ENCODE peak calls at places on chromosomes 7 and 10, in ten cellular contexts. One of them, this sample, is unnamed.

GRCh38 chr7:11701829-11702560 is 130.0 kb downstream of the THSD7A start:
- DNase-seq in activated CD4-positive, alpha-beta T cell treated with anti-CD3 and anti-CD28 coated beads for 48 hours: no peak
- DNase-seq in NAMALWA: no peak
- DNase-seq in T-helper 1 cell: no peak
- DNase-seq in foreskin fibroblast: no peak
- DNase-seq in LoVo: no peak
- DNase-seq in iPS-NIHi11: peak
- DNase-seq in D721Med: no peak
- DNase-seq in kidney: no peak
- DNase-seq in activated CD4-positive, CD25-positive, alpha-beta regulatory T cell: no peak
- DNase-seq in this sample: no peak

GRCh38 chr7:130758429-130759056 is 24.5 kb upstream of the KLF14 start:
- DNase-seq in activated CD4-positive, alpha-beta T cell treated with anti-CD3 and anti-CD28 coated beads for 48 hours: no peak
- DNase-seq in NAMALWA: peak
- DNase-seq in T-helper 1 cell: peak
- DNase-seq in foreskin fibroblast: peak
- DNase-seq in LoVo: peak
- DNase-seq in iPS-NIHi11: peak
- DNase-seq in D721Med: no peak
- DNase-seq in kidney: no peak
- DNase-seq in activated CD4-positive, CD25-positive, alpha-beta regulatory T cell: no peak
- DNase-seq in this sample: peak

GRCh38 chr10:27744478-27745379 is 890 bp downstream of the MKX start:
- DNase-seq in activated CD4-positive, alpha-beta T cell treated with anti-CD3 and anti-CD28 coated beads for 48 hours: peak
- DNase-seq in NAMALWA: no peak
- DNase-seq in T-helper 1 cell: peak
- DNase-seq in foreskin fibroblast: no peak
- DNase-seq in LoVo: peak
- DNase-seq in iPS-NIHi11: peak
- DNase-seq in D721Med: no peak
- DNase-seq in kidney: peak
- DNase-seq in activated CD4-positive, CD25-positive, alpha-beta regulatory T cell: no peak
- DNase-seq in this sample: peak

GRCh38 chr7:30932562-30932961 is 20.9 kb downstream of the AQP1 start:
- DNase-seq in activated CD4-positive, alpha-beta T cell treated with anti-CD3 and anti-CD28 coated beads for 48 hours: no peak
- DNase-seq in NAMALWA: no peak
- DNase-seq in T-helper 1 cell: no peak
- DNase-seq in foreskin fibroblast: no peak
- DNase-seq in LoVo: no peak
- DNase-seq in iPS-NIHi11: peak
- DNase-seq in D721Med: no peak
- DNase-seq in kidney: peak
- DNase-seq in activated CD4-positive, CD25-positive, alpha-beta regulatory T cell: no peak
- DNase-seq in this sample: no peak

GRCh38 chr7:20330797-20331230 is at the start of gene ITGB8:
- DNase-seq in activated CD4-positive, alpha-beta T cell treated with anti-CD3 and anti-CD28 coated beads for 48 hours: no peak
- DNase-seq in NAMALWA: no peak
- DNase-seq in T-helper 1 cell: peak
- DNase-seq in foreskin fibroblast: no peak
- DNase-seq in LoVo: peak
- DNase-seq in iPS-NIHi11: peak
- DNase-seq in D721Med: no peak
- DNase-seq in kidney: no peak
- DNase-seq in activated CD4-positive, CD25-positive, alpha-beta regulatory T cell: no peak
- DNase-seq in this sample: no peak

GRCh38 chr7:116988363-116988989 is 35.2 kb downstream of the ST7 start:
- DNase-seq in activated CD4-positive, alpha-beta T cell treated with anti-CD3 and anti-CD28 coated beads for 48 hours: no peak
- DNase-seq in NAMALWA: peak
- DNase-seq in T-helper 1 cell: no peak
- DNase-seq in foreskin fibroblast: no peak
- DNase-seq in LoVo: no peak
- DNase-seq in iPS-NIHi11: no peak
- DNase-seq in D721Med: no peak
- DNase-seq in kidney: no peak
- DNase-seq in activated CD4-positive, CD25-positive, alpha-beta regulatory T cell: no peak
- DNase-seq in this sample: no peak

GRCh38 chr10:58438340-58438739 is 53.1 kb downstream of the TFAM start:
- DNase-seq in activated CD4-positive, alpha-beta T cell treated with anti-CD3 and anti-CD28 coated beads for 48 hours: no peak
- DNase-seq in NAMALWA: no peak
- DNase-seq in T-helper 1 cell: no peak
- DNase-seq in foreskin fibroblast: peak
- DNase-seq in LoVo: no peak
- DNase-seq in iPS-NIHi11: no peak
- DNase-seq in D721Med: no peak
- DNase-seq in kidney: no peak
- DNase-seq in activated CD4-positive, CD25-positive, alpha-beta regulatory T cell: no peak
- DNase-seq in this sample: peak

GRCh38 chr7:19663816-19664531 is 44.9 kb downstream of the POLR1F start:
- DNase-seq in activated CD4-positive, alpha-beta T cell treated with anti-CD3 and anti-CD28 coated beads for 48 hours: no peak
- DNase-seq in NAMALWA: peak
- DNase-seq in T-helper 1 cell: no peak
- DNase-seq in foreskin fibroblast: no peak
- DNase-seq in LoVo: no peak
- DNase-seq in iPS-NIHi11: no peak
- DNase-seq in D721Med: no peak
- DNase-seq in kidney: no peak
- DNase-seq in activated CD4-positive, CD25-positive, alpha-beta regulatory T cell: no peak
- DNase-seq in this sample: peak

GRCh38 chr7:22150221-22150620 is 204.5 kb upstream of the CDCA7L start:
- DNase-seq in activated CD4-positive, alpha-beta T cell treated with anti-CD3 and anti-CD28 coated beads for 48 hours: no peak
- DNase-seq in NAMALWA: no peak
- DNase-seq in T-helper 1 cell: no peak
- DNase-seq in foreskin fibroblast: no peak
- DNase-seq in LoVo: no peak
- DNase-seq in iPS-NIHi11: no peak
- DNase-seq in D721Med: no peak
- DNase-seq in kidney: no peak
- DNase-seq in activated CD4-positive, CD25-positive, alpha-beta regulatory T cell: no peak
- DNase-seq in this sample: peak

GRCh38 chr7:1394371-1394770 is 64.9 kb downstream of the MICALL2 start:
- DNase-seq in activated CD4-positive, alpha-beta T cell treated with anti-CD3 and anti-CD28 coated beads for 48 hours: no peak
- DNase-seq in NAMALWA: no peak
- DNase-seq in T-helper 1 cell: no peak
- DNase-seq in foreskin fibroblast: no peak
- DNase-seq in LoVo: no peak
- DNase-seq in iPS-NIHi11: no peak
- DNase-seq in D721Med: no peak
- DNase-seq in kidney: no peak
- DNase-seq in activated CD4-positive, CD25-positive, alpha-beta regulatory T cell: no peak
- DNase-seq in this sample: no peak

GRCh38 chr10:28806951-28807759 is 129.8 kb downstream of the BAMBI start:
- DNase-seq in activated CD4-positive, alpha-beta T cell treated with anti-CD3 and anti-CD28 coated beads for 48 hours: no peak
- DNase-seq in NAMALWA: no peak
- DNase-seq in T-helper 1 cell: no peak
- DNase-seq in foreskin fibroblast: no peak
- DNase-seq in LoVo: no peak
- DNase-seq in iPS-NIHi11: no peak
- DNase-seq in D721Med: no peak
- DNase-seq in kidney: no peak
- DNase-seq in activated CD4-positive, CD25-positive, alpha-beta regulatory T cell: no peak
- DNase-seq in this sample: no peak

GRCh38 chr7:15922002-15922401 is 235.5 kb upstream of the MEOX2 start:
- DNase-seq in activated CD4-positive, alpha-beta T cell treated with anti-CD3 and anti-CD28 coated beads for 48 hours: no peak
- DNase-seq in NAMALWA: no peak
- DNase-seq in T-helper 1 cell: no peak
- DNase-seq in foreskin fibroblast: no peak
- DNase-seq in LoVo: no peak
- DNase-seq in iPS-NIHi11: no peak
- DNase-seq in D721Med: no peak
- DNase-seq in kidney: no peak
- DNase-seq in activated CD4-positive, CD25-positive, alpha-beta regulatory T cell: no peak
- DNase-seq in this sample: no peak

GRCh38 chr10:90372442-90372841 is 485.4 kb downstream of the HTR7 start:
- DNase-seq in activated CD4-positive, alpha-beta T cell treated with anti-CD3 and anti-CD28 coated beads for 48 hours: no peak
- DNase-seq in NAMALWA: no peak
- DNase-seq in T-helper 1 cell: no peak
- DNase-seq in foreskin fibroblast: no peak
- DNase-seq in LoVo: no peak
- DNase-seq in iPS-NIHi11: no peak
- DNase-seq in D721Med: no peak
- DNase-seq in kidney: no peak
- DNase-seq in activated CD4-positive, CD25-positive, alpha-beta regulatory T cell: no peak
- DNase-seq in this sample: peak

GRCh38 chr10:63720072-63720537 is 198.9 kb downstream of the REEP3 start:
- DNase-seq in activated CD4-positive, alpha-beta T cell treated with anti-CD3 and anti-CD28 coated beads for 48 hours: peak
- DNase-seq in NAMALWA: peak
- DNase-seq in T-helper 1 cell: peak
- DNase-seq in foreskin fibroblast: no peak
- DNase-seq in LoVo: peak
- DNase-seq in iPS-NIHi11: peak
- DNase-seq in D721Med: no peak
- DNase-seq in kidney: no peak
- DNase-seq in activated CD4-positive, CD25-positive, alpha-beta regulatory T cell: no peak
- DNase-seq in this sample: peak

GRCh38 chr7:77455334-77455733 is 39.2 kb upstream of the GSAP start:
- DNase-seq in activated CD4-positive, alpha-beta T cell treated with anti-CD3 and anti-CD28 coated beads for 48 hours: no peak
- DNase-seq in NAMALWA: no peak
- DNase-seq in T-helper 1 cell: no peak
- DNase-seq in foreskin fibroblast: peak
- DNase-seq in LoVo: no peak
- DNase-seq in iPS-NIHi11: no peak
- DNase-seq in D721Med: no peak
- DNase-seq in kidney: no peak
- DNase-seq in activated CD4-positive, CD25-positive, alpha-beta regulatory T cell: no peak
- DNase-seq in this sample: peak

GRCh38 chr7:98521089-98521692 is 95.9 kb upstream of the NPTX2 start:
- DNase-seq in activated CD4-positive, alpha-beta T cell treated with anti-CD3 and anti-CD28 coated beads for 48 hours: no peak
- DNase-seq in NAMALWA: no peak
- DNase-seq in T-helper 1 cell: no peak
- DNase-seq in foreskin fibroblast: no peak
- DNase-seq in LoVo: no peak
- DNase-seq in iPS-NIHi11: no peak
- DNase-seq in D721Med: no peak
- DNase-seq in kidney: no peak
- DNase-seq in activated CD4-positive, CD25-positive, alpha-beta regulatory T cell: no peak
- DNase-seq in this sample: no peak

GRCh38 chr10:86385806-86386205 is 19.2 kb upstream of the GRID1 start:
- DNase-seq in activated CD4-positive, alpha-beta T cell treated with anti-CD3 and anti-CD28 coated beads for 48 hours: no peak
- DNase-seq in NAMALWA: no peak
- DNase-seq in T-helper 1 cell: no peak
- DNase-seq in foreskin fibroblast: no peak
- DNase-seq in LoVo: no peak
- DNase-seq in iPS-NIHi11: no peak
- DNase-seq in D721Med: no peak
- DNase-seq in kidney: no peak
- DNase-seq in activated CD4-positive, CD25-positive, alpha-beta regulatory T cell: no peak
- DNase-seq in this sample: no peak

GRCh38 chr10:23293145-23293724 is 51.4 kb downstream of the C10orf67 start:
- DNase-seq in activated CD4-positive, alpha-beta T cell treated with anti-CD3 and anti-CD28 coated beads for 48 hours: peak
- DNase-seq in NAMALWA: peak
- DNase-seq in T-helper 1 cell: peak
- DNase-seq in foreskin fibroblast: no peak
- DNase-seq in LoVo: peak
- DNase-seq in iPS-NIHi11: peak
- DNase-seq in D721Med: no peak
- DNase-seq in kidney: no peak
- DNase-seq in activated CD4-positive, CD25-positive, alpha-beta regulatory T cell: no peak
- DNase-seq in this sample: peak

GRCh38 chr10:75977146-75977545 is 545.7 kb downstream of the LRMDA start:
- DNase-seq in activated CD4-positive, alpha-beta T cell treated with anti-CD3 and anti-CD28 coated beads for 48 hours: no peak
- DNase-seq in NAMALWA: no peak
- DNase-seq in T-helper 1 cell: no peak
- DNase-seq in foreskin fibroblast: no peak
- DNase-seq in LoVo: no peak
- DNase-seq in iPS-NIHi11: no peak
- DNase-seq in D721Med: no peak
- DNase-seq in kidney: no peak
- DNase-seq in activated CD4-positive, CD25-positive, alpha-beta regulatory T cell: no peak
- DNase-seq in this sample: no peak

GRCh38 chr10:72784551-72785421 is 92.8 kb downstream of the MCU start:
- DNase-seq in activated CD4-positive, alpha-beta T cell treated with anti-CD3 and anti-CD28 coated beads for 48 hours: no peak
- DNase-seq in NAMALWA: no peak
- DNase-seq in T-helper 1 cell: no peak
- DNase-seq in foreskin fibroblast: peak
- DNase-seq in LoVo: no peak
- DNase-seq in iPS-NIHi11: peak
- DNase-seq in D721Med: no peak
- DNase-seq in kidney: peak
- DNase-seq in activated CD4-positive, CD25-positive, alpha-beta regulatory T cell: no peak
- DNase-seq in this sample: peak